ENCODE peak calls at places on chromosome 3, in seven cellular contexts. Z, U, F, J, R, M and I are unnamed samples.

GRCh38 chr3:36397856-36398255 is 17.6 kb downstream of the STAC start:
- DNase-seq in Z (no peak), U (no peak), F (no peak), J (no peak), R (no peak), M (no peak), I (no peak)

GRCh38 chr3:15361494-15362214 is 29.3 kb upstream of the SH3BP5 start:
- DNase-seq in Z (no peak), U (no peak), F (no peak), J (no peak), R (peak), M (peak), I (peak)

GRCh38 chr3:138060792-138061191 is 50.8 kb downstream of the CLDN18 start:
- DNase-seq in Z (no peak), U (no peak), F (no peak), J (no peak), R (no peak), M (no peak), I (no peak)

GRCh38 chr3:172115787-172116186 is 76.4 kb downstream of the FNDC3B start:
- DNase-seq in Z (no peak), U (no peak), F (no peak), J (no peak), R (no peak), M (no peak), I (no peak)

GRCh38 chr3:123749716-123750115 is 134.4 kb downstream of the MYLK start:
- DNase-seq in Z (no peak), U (no peak), F (no peak), J (no peak), R (peak), M (no peak), I (peak)

GRCh38 chr3:172213168-172213567 is 173.8 kb downstream of the FNDC3B start:
- DNase-seq in Z (no peak), U (no peak), F (no peak), J (no peak), R (peak), M (no peak), I (peak)

GRCh38 chr3:189947948-189948723 is 172.6 kb downstream of the P3H2 start:
- DNase-seq in Z (no peak), U (no peak), F (no peak), J (no peak), R (peak), M (no peak), I (peak)

GRCh38 chr3:72258366-72258765 is 473.4 kb upstream of the PROK2 start:
- DNase-seq in Z (no peak), U (no peak), F (no peak), J (no peak), R (no peak), M (no peak), I (no peak)

GRCh38 chr3:46162975-46163550 is 45.0 kb downstream of the CCR1 start:
- DNase-seq in Z (no peak), U (no peak), F (no peak), J (no peak), R (peak), M (no peak), I (no peak)

GRCh38 chr3:186254676-186255665 is 107.1 kb downstream of the DGKG start:
- DNase-seq in Z (no peak), U (no peak), F (no peak), J (no peak), R (no peak), M (no peak), I (peak)

GRCh38 chr3:15933439-15934144 is 135.8 kb upstream of the ANKRD28 start:
- DNase-seq in Z (no peak), U (no peak), F (no peak), J (no peak), R (peak), M (no peak), I (no peak)

GRCh38 chr3:156957715-156958114 is 131.6 kb downstream of the LEKR1 start:
- DNase-seq in Z (no peak), U (no peak), F (no peak), J (no peak), R (no peak), M (no peak), I (no peak)

GRCh38 chr3:127104586-127104985 is 88.3 kb upstream of the PRR23E start:
- DNase-seq in Z (no peak), U (no peak), F (no peak), J (no peak), R (no peak), M (no peak), I (no peak)

GRCh38 chr3:197541756-197542539 is 13.8 kb downstream of the BDH1 start:
- DNase-seq in Z (peak), U (no peak), F (no peak), J (peak), R (peak), M (peak), I (peak)

GRCh38 chr3:184481924-184482671 is 79.5 kb upstream of the EPHB3 start:
- DNase-seq in Z (no peak), U (no peak), F (peak), J (no peak), R (no peak), M (no peak), I (no peak)

GRCh38 chr3:125051715-125052581 is 3.8 kb downstream of the HEG1 start:
- DNase-seq in Z (peak), U (peak), F (peak), J (peak), R (peak), M (no peak), I (peak)

GRCh38 chr3:50738252-50738598 is 63.5 kb downstream of the DOCK3 start:
- DNase-seq in Z (no peak), U (no peak), F (no peak), J (no peak), R (no peak), M (no peak), I (no peak)

GRCh38 chr3:192869131-192870027 is 48.3 kb downstream of the MB21D2 start:
- DNase-seq in Z (no peak), U (no peak), F (no peak), J (no peak), R (no peak), M (no peak), I (peak)

GRCh38 chr3:111864821-111865656 is 6.0 kb downstream of the PHLDB2 start:
- DNase-seq in Z (no peak), U (no peak), F (no peak), J (no peak), R (peak), M (no peak), I (peak)

GRCh38 chr3:71784914-71785593 is at the start of gene PROK2:
- DNase-seq in Z (peak), U (peak), F (peak), J (peak), R (no peak), M (peak), I (no peak)

GRCh38 chr3:69161587-69162196 is 39.3 kb upstream of the LMOD3 start:
- DNase-seq in Z (peak), U (peak), F (peak), J (peak), R (peak), M (peak), I (peak)

GRCh38 chr3:187629711-187630110 is 40.5 kb downstream of the SST start:
- DNase-seq in Z (no peak), U (no peak), F (no peak), J (no peak), R (peak), M (no peak), I (peak)

GRCh38 chr3:18438586-18438985 is 13.4 kb upstream of the SATB1 start:
- DNase-seq in Z (no peak), U (peak), F (no peak), J (no peak), R (no peak), M (no peak), I (no peak)

GRCh38 chr3:42182555-42182954 is 83.4 kb downstream of the CCK start:
- DNase-seq in Z (no peak), U (no peak), F (no peak), J (no peak), R (peak), M (no peak), I (peak)

GRCh38 chr3:187150599-187150998 is 11.3 kb upstream of the RPL39L start:
- DNase-seq in Z (no peak), U (peak), F (peak), J (peak), R (no peak), M (no peak), I (no peak)

GRCh38 chr3:53773586-53774368 is 72.4 kb downstream of the CHDH start:
- DNase-seq in Z (no peak), U (no peak), F (no peak), J (peak), R (peak), M (peak), I (peak)

GRCh38 chr3:113927556-113927955 is 20.3 kb upstream of the ZDHHC23 start:
- DNase-seq in Z (no peak), U (no peak), F (no peak), J (no peak), R (no peak), M (no peak), I (no peak)

GRCh38 chr3:55629432-55629831 is 142.3 kb upstream of the WNT5A start:
- DNase-seq in Z (peak), U (no peak), F (no peak), J (peak), R (peak), M (no peak), I (peak)

GRCh38 chr3:62131050-62131449 is 242.3 kb downstream of the FEZF2 start:
- DNase-seq in Z (no peak), U (no peak), F (no peak), J (no peak), R (no peak), M (no peak), I (no peak)

GRCh38 chr3:62132027-62132590 is 241.2 kb downstream of the FEZF2 start:
- DNase-seq in Z (no peak), U (no peak), F (no peak), J (no peak), R (no peak), M (no peak), I (no peak)

GRCh38 chr3:62133015-62133414 is 240.3 kb downstream of the FEZF2 start:
- DNase-seq in Z (no peak), U (no peak), F (no peak), J (no peak), R (no peak), M (peak), I (no peak)

GRCh38 chr3:62134061-62134496 is 239.3 kb downstream of the FEZF2 start:
- DNase-seq in Z (no peak), U (no peak), F (no peak), J (peak), R (peak), M (peak), I (peak)

DNA sequence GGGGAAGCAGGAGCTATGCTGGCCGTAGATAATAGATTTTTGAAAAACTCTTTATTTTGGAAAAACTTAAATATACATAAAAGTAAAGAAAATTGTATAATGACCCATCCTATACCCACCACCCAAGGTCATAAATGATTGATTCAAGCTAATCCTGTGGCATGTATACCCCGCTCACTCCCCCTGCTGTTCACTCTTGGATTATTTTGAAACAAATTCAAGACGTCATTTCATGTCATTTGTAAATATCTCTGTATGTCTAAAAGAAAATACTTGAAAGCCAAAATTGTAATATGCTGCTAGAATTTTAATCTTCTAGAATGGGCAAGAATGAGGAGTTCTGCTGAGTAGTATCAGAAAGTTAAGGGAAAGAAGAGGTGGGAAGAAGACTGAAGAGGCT is 241.7 kb downstream of the FEZF2 start:
- DNase-seq in Z (no peak), U (no peak), F (no peak), J (no peak), R (peak), M (peak), I (peak)
- TF ChIP-seq CTCF in Z (no peak), U (no peak), F (peak), J (peak), R (peak), M (peak), I (peak)

GRCh38 chr3:37723585-37723984 is 138.1 kb upstream of the CTDSPL start:
- DNase-seq in Z (no peak), U (no peak), F (no peak), J (no peak), R (no peak), M (no peak), I (no peak)

GRCh38 chr3:37718647-37719046 is 143.0 kb upstream of the CTDSPL start:
- DNase-seq in Z (no peak), U (no peak), F (no peak), J (no peak), R (no peak), M (no peak), I (no peak)

GRCh38 chr3:37725842-37726241 is 135.8 kb upstream of the CTDSPL start:
- DNase-seq in Z (no peak), U (no peak), F (no peak), J (no peak), R (no peak), M (no peak), I (peak)

GRCh38 chr3:37726445-37727000 is 135.2 kb upstream of the CTDSPL start:
- DNase-seq in Z (no peak), U (no peak), F (no peak), J (no peak), R (no peak), M (no peak), I (no peak)

GRCh38 chr3:37722477-37722876 is 139.2 kb upstream of the CTDSPL start:
- DNase-seq in Z (no peak), U (no peak), F (no peak), J (no peak), R (no peak), M (no peak), I (no peak)
- H3K4me3 ChIP-seq in Z (no peak), U (no peak), F (no peak), J (no peak), R (no peak), M (no peak), I (no peak)

DNA sequence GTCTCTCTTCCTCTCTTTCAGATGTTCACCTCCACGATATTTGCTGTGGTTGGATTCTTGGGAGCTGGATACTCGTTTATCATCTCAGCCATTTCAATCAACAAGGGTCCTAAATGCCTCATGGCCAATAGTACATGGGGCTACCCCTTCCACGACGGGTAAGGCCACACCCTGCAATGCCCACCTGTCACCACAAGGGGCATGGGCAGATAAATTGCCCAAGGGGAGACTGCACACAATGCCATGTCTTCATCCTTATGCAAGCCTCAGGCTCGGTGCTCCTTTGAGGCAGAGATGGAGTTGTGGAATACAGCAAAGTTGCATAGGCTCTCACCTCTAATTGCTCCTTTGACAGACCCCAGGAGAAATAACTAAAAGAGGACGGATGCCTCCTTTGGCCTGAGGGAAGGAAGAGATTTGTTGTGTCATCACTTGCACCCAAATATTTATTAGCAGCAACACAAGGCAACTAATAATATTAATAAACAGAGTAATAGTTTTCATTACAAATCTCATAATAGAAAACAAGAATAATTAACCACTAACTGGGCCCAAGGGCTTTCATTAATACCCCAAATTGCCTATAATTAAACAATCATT is 13.2 kb downstream of the TM4SF4 start:
- DNase-seq in Z (no peak), U (peak), F (peak), J (no peak), R (no peak), M (no peak), I (no peak)
- TF ChIP-seq CTCF in Z (no peak), U (peak), F (peak), J (no peak), R (peak), M (peak), I (peak)

GRCh38 chr3:10194328-10195071 is 29.8 kb downstream of the IRAK2 start:
- DNase-seq in Z (no peak), U (peak), F (no peak), J (peak), R (no peak), M (no peak), I (no peak)

GRCh38 chr3:10189557-10190374 is 25.0 kb downstream of the IRAK2 start:
- DNase-seq in Z (peak), U (peak), F (no peak), J (peak), R (peak), M (peak), I (peak)

GRCh38 chr3:10193692-10194327 is 29.1 kb downstream of the IRAK2 start:
- DNase-seq in Z (no peak), U (no peak), F (no peak), J (no peak), R (no peak), M (no peak), I (no peak)

GRCh38 chr3:10195692-10196091 is 31.0 kb downstream of the IRAK2 start:
- DNase-seq in Z (no peak), U (no peak), F (no peak), J (no peak), R (no peak), M (no peak), I (no peak)

DNA sequence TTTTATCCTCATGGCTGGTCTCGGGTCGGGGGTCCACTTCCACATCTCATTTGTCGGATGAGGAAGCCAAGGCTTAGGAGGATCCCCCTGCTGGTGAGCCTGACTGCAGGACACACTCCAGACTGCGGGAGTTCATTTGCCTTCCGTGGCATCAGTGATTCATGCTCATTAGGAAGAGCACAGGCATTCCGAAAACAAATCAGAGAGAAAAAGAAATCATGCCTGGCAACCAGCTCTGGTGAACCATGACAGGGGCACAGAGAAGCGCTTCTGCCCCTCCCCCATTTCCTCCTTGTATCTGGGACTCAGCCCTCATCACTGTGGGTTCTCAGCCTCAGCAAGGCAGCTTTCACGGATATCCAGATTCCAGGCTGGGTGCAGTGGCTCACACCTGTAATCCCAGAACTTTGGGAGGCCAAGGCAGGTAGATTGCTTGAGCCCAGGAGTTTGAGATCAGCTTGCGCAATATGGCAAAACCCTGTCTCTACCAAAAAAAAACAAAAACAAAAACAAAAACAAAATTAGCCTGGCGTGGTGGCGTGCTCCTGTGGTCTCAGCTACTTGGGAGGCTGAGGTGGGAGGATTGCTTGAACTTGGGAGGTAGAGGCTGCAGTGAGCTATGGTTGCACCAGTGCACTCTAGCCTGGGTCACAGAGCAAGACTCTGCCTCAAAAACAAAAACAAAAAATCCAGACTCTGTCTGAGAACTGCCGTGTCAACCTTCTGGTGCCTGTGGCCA is 28.4 kb downstream of the IRAK2 start:
- DNase-seq in Z (no peak), U (peak), F (peak), J (peak), R (peak), M (peak), I (peak)
- H3K4me3 ChIP-seq in Z (no peak), U (peak), F (no peak), J (no peak), R (no peak), M (no peak), I (no peak)

GRCh38 chr3:30970183-30970582 is 75.7 kb upstream of the GADL1 start:
- DNase-seq in Z (no peak), U (no peak), F (peak), J (no peak), R (peak), M (no peak), I (peak)
- TF ChIP-seq CTCF in Z (no peak), U (peak), F (peak), J (no peak), R (peak), M (peak), I (peak)

DNA sequence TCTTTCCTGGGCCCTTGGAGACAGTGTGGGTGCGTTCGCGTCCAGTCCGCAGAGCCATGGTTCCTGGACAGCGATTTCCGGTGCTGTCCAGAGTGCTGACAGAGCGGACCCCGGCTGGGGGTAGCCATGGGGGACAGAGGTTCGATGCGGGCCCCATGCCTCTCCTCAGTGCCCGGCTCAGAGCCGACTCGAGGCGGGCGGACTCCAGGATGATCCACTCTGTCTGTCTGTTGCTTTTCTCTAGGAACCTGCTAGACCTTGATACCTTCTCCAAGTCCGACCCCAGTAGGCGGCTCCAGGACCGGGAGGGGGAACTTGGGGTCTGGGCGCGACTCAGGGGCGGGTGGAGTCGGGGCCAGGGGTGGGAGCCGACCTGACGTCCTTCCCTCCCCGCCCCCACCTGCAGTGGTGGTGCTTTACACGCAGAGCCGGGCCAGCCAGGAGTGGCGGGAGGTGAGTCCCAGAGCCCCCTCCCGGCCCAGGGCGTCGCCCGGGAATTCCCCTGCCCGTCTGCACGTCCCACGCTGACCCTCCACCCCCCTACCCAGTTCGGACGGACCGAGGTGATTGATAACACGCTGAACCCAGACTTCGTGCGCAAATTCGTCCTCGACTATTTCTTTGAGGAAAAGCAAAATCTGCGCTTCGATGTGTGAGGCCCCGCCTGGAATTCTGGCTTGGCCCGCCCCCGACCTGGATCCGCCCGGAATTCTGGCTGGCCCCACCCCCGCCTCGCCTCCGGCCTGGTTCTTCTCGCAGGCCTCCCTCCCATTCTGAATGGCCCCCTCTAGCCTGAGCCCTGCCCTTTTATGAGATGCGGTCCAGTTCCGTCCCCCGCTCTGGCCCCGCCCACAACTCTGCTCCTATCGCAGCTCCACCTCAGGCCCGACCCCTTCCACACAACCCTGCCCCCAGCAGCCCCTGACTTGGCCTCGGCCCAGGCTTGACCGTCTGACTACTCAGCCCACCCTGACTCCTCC is 1.0 kb downstream of the CPNE9 start:
- DNase-seq in Z (peak), U (peak), F (peak), J (peak), R (peak), M (peak), I (peak)
- H3K4me3 ChIP-seq in Z (no peak), U (peak), F (peak), J (peak), R (peak), M (peak), I (peak)

GRCh38 chr3:159825216-159825854 is 163.3 kb upstream of the IL12A start:
- DNase-seq in Z (no peak), U (no peak), F (no peak), J (no peak), R (no peak), M (peak), I (no peak)
- TF ChIP-seq CTCF in Z (no peak), U (no peak), F (no peak), J (no peak), R (no peak), M (no peak), I (no peak)